ENCODE peak calls at places on chromosomes 1 and 21, in seven cellular contexts. One of them, this sample, is unnamed.

GRCh38 chr1:145778146-145778540 is 45.8 kb downstream of the RNF115 start:
- DNase-seq in CD8-positive, alpha-beta memory T cell: no peak
- DNase-seq in SK-N-SH: no peak
- DNase-seq in KG1: no peak
- DNase-seq in GM04504: no peak
- DNase-seq in central memory CD4-positive, alpha-beta T cell: no peak
- DNase-seq in posterior cingulate gyrus: no peak
- DNase-seq in this sample: no peak

GRCh38 chr1:9128520-9129371 is at the start of gene GPR157:
- DNase-seq in central memory CD4-positive, alpha-beta T cell: peak
- DNase-seq in GM04504: peak
- DNase-seq in posterior cingulate gyrus: no peak
- DNase-seq in CD8-positive, alpha-beta memory T cell: peak
- DNase-seq in KG1: peak
- DNase-seq in SK-N-SH: peak
- DNase-seq in this sample: no peak

GRCh38 chr1:150560011-150560438 is 10.8 kb downstream of the ADAMTSL4 start:
- DNase-seq in central memory CD4-positive, alpha-beta T cell: peak
- DNase-seq in posterior cingulate gyrus: no peak
- DNase-seq in KG1: peak
- DNase-seq in CD8-positive, alpha-beta memory T cell: peak
- DNase-seq in SK-N-SH: peak
- DNase-seq in GM04504: no peak
- DNase-seq in this sample: no peak

GRCh38 chr1:97332716-97333115 is 588.1 kb downstream of the DPYD start:
- DNase-seq in central memory CD4-positive, alpha-beta T cell: no peak
- DNase-seq in SK-N-SH: no peak
- DNase-seq in posterior cingulate gyrus: no peak
- DNase-seq in GM04504: no peak
- DNase-seq in KG1: no peak
- DNase-seq in CD8-positive, alpha-beta memory T cell: no peak
- DNase-seq in this sample: no peak

GRCh38 chr1:108617008-108617723 is 43.7 kb downstream of the HENMT1 start:
- DNase-seq in posterior cingulate gyrus: no peak
- DNase-seq in SK-N-SH: no peak
- DNase-seq in KG1: no peak
- DNase-seq in central memory CD4-positive, alpha-beta T cell: no peak
- DNase-seq in CD8-positive, alpha-beta memory T cell: no peak
- DNase-seq in GM04504: no peak
- DNase-seq in this sample: no peak

GRCh38 chr1:37994886-37995566 is 5.2 kb upstream of the SF3A3 start:
- DNase-seq in SK-N-SH: no peak
- DNase-seq in posterior cingulate gyrus: no peak
- DNase-seq in KG1: no peak
- DNase-seq in central memory CD4-positive, alpha-beta T cell: no peak
- DNase-seq in GM04504: no peak
- DNase-seq in CD8-positive, alpha-beta memory T cell: no peak
- DNase-seq in this sample: no peak

GRCh38 chr1:236433819-236434315 is 39.8 kb downstream of the EDARADD start:
- DNase-seq in GM04504: no peak
- DNase-seq in posterior cingulate gyrus: no peak
- DNase-seq in CD8-positive, alpha-beta memory T cell: no peak
- DNase-seq in KG1: no peak
- DNase-seq in central memory CD4-positive, alpha-beta T cell: no peak
- DNase-seq in SK-N-SH: no peak
- DNase-seq in this sample: no peak

GRCh38 chr1:228334226-228334935 is 72.3 kb downstream of the TRIM11 start:
- DNase-seq in KG1: no peak
- DNase-seq in SK-N-SH: no peak
- DNase-seq in central memory CD4-positive, alpha-beta T cell: no peak
- DNase-seq in CD8-positive, alpha-beta memory T cell: no peak
- DNase-seq in posterior cingulate gyrus: peak
- DNase-seq in GM04504: no peak
- DNase-seq in this sample: no peak

GRCh38 chr1:33093004-33093403 is 12.1 kb downstream of the AZIN2 start:
- DNase-seq in SK-N-SH: no peak
- DNase-seq in central memory CD4-positive, alpha-beta T cell: no peak
- DNase-seq in posterior cingulate gyrus: no peak
- DNase-seq in KG1: no peak
- DNase-seq in GM04504: no peak
- DNase-seq in CD8-positive, alpha-beta memory T cell: no peak
- DNase-seq in this sample: no peak

GRCh38 chr1:230853736-230854135 is 14.6 kb downstream of the C1orf198 start:
- DNase-seq in KG1: no peak
- DNase-seq in GM04504: no peak
- DNase-seq in CD8-positive, alpha-beta memory T cell: no peak
- DNase-seq in SK-N-SH: no peak
- DNase-seq in posterior cingulate gyrus: no peak
- DNase-seq in central memory CD4-positive, alpha-beta T cell: no peak
- DNase-seq in this sample: no peak

GRCh38 chr1:116066868-116067563 is 44.2 kb upstream of the MAB21L3 start:
- DNase-seq in SK-N-SH: no peak
- DNase-seq in posterior cingulate gyrus: no peak
- DNase-seq in CD8-positive, alpha-beta memory T cell: no peak
- DNase-seq in KG1: no peak
- DNase-seq in central memory CD4-positive, alpha-beta T cell: no peak
- DNase-seq in GM04504: peak
- DNase-seq in this sample: peak

GRCh38 chr1:39717809-39718208 is 20.9 kb upstream of the PPIE start:
- DNase-seq in posterior cingulate gyrus: no peak
- DNase-seq in CD8-positive, alpha-beta memory T cell: no peak
- DNase-seq in GM04504: no peak
- DNase-seq in KG1: no peak
- DNase-seq in SK-N-SH: no peak
- DNase-seq in central memory CD4-positive, alpha-beta T cell: no peak
- DNase-seq in this sample: no peak

GRCh38 chr1:244918422-244919319 is 54.3 kb upstream of the HNRNPU start:
- DNase-seq in SK-N-SH: peak
- DNase-seq in GM04504: no peak
- DNase-seq in central memory CD4-positive, alpha-beta T cell: peak
- DNase-seq in KG1: peak
- DNase-seq in posterior cingulate gyrus: peak
- DNase-seq in CD8-positive, alpha-beta memory T cell: peak
- DNase-seq in this sample: no peak

GRCh38 chr21:39696620-39697019 is 48.4 kb upstream of the IGSF5 start:
- DNase-seq in GM04504: no peak
- DNase-seq in central memory CD4-positive, alpha-beta T cell: no peak
- DNase-seq in SK-N-SH: no peak
- DNase-seq in posterior cingulate gyrus: no peak
- DNase-seq in KG1: no peak
- DNase-seq in CD8-positive, alpha-beta memory T cell: no peak
- DNase-seq in this sample: no peak

GRCh38 chr1:167120899-167121298 is 27.0 kb downstream of the STYXL2 start:
- DNase-seq in SK-N-SH: no peak
- DNase-seq in posterior cingulate gyrus: no peak
- DNase-seq in CD8-positive, alpha-beta memory T cell: no peak
- DNase-seq in KG1: no peak
- DNase-seq in GM04504: no peak
- DNase-seq in central memory CD4-positive, alpha-beta T cell: no peak
- DNase-seq in this sample: no peak

GRCh38 chr21:46181436-46181835 is 2.8 kb downstream of the SPATC1L start:
- DNase-seq in CD8-positive, alpha-beta memory T cell: no peak
- DNase-seq in KG1: no peak
- DNase-seq in central memory CD4-positive, alpha-beta T cell: no peak
- DNase-seq in GM04504: no peak
- DNase-seq in SK-N-SH: no peak
- DNase-seq in posterior cingulate gyrus: no peak
- DNase-seq in this sample: no peak

GRCh38 chr1:232111616-232112015 is 485.0 kb downstream of the DISC1 start:
- DNase-seq in KG1: no peak
- DNase-seq in GM04504: no peak
- DNase-seq in SK-N-SH: no peak
- DNase-seq in CD8-positive, alpha-beta memory T cell: no peak
- DNase-seq in posterior cingulate gyrus: no peak
- DNase-seq in central memory CD4-positive, alpha-beta T cell: no peak
- DNase-seq in this sample: no peak

GRCh38 chr1:119799599-119800177 is 11.6 kb downstream of the REG4 start:
- DNase-seq in GM04504: no peak
- DNase-seq in central memory CD4-positive, alpha-beta T cell: no peak
- DNase-seq in KG1: peak
- DNase-seq in SK-N-SH: no peak
- DNase-seq in posterior cingulate gyrus: no peak
- DNase-seq in CD8-positive, alpha-beta memory T cell: no peak
- DNase-seq in this sample: no peak

GRCh38 chr21:42695324-42696025 is 42.1 kb downstream of the PDE9A start:
- DNase-seq in SK-N-SH: no peak
- DNase-seq in posterior cingulate gyrus: no peak
- DNase-seq in central memory CD4-positive, alpha-beta T cell: no peak
- DNase-seq in KG1: no peak
- DNase-seq in GM04504: no peak
- DNase-seq in CD8-positive, alpha-beta memory T cell: no peak
- DNase-seq in this sample: peak

GRCh38 chr1:25447547-25447946 is 16.9 kb downstream of the MACO1 start:
- DNase-seq in central memory CD4-positive, alpha-beta T cell: no peak
- DNase-seq in posterior cingulate gyrus: no peak
- DNase-seq in CD8-positive, alpha-beta memory T cell: no peak
- DNase-seq in GM04504: no peak
- DNase-seq in SK-N-SH: no peak
- DNase-seq in KG1: no peak
- DNase-seq in this sample: no peak